ENCODE peak calls at places on chromosomes 3 and 15, in ten cellular contexts. One of them, this sample, is unnamed.

GRCh38 chr3:2879587-2879986 is 230.6 kb downstream of the IL5RA start:
- DNase-seq in nephron progenitor cell: no peak
- DNase-seq in choroid plexus epithelial cell: no peak
- DNase-seq in AG10803: no peak
- DNase-seq in MCF 10A: no peak
- DNase-seq in natural killer cell: no peak
- DNase-seq in astrocyte: no peak
- DNase-seq in Calu3: no peak
- DNase-seq in dorsolateral prefrontal cortex: no peak
- DNase-seq in A549: no peak
- DNase-seq in this sample: no peak

GRCh38 chr3:72379500-72380187 is 468.6 kb downstream of the SHQ1 start:
- DNase-seq in astrocyte: no peak
- DNase-seq in dorsolateral prefrontal cortex: no peak
- DNase-seq in choroid plexus epithelial cell: no peak
- DNase-seq in MCF 10A: peak; percentile 45
- DNase-seq in AG10803: peak; percentile 47
- DNase-seq in natural killer cell: no peak
- DNase-seq in nephron progenitor cell: no peak
- DNase-seq in Calu3: no peak
- DNase-seq in A549: no peak
- DNase-seq in this sample: no peak

GRCh38 chr3:46089237-46090011 is 62.1 kb upstream of the XCR1 start:
- DNase-seq in astrocyte: peak; percentile 82
- DNase-seq in A549: peak; percentile 17
- DNase-seq in AG10803: peak; percentile 92
- DNase-seq in nephron progenitor cell: no peak
- DNase-seq in choroid plexus epithelial cell: peak; percentile 95
- DNase-seq in natural killer cell: no peak
- DNase-seq in dorsolateral prefrontal cortex: peak; percentile 58
- DNase-seq in Calu3: peak; percentile 35
- DNase-seq in MCF 10A: peak; percentile 77
- DNase-seq in this sample: peak; percentile 100

GRCh38 chr15:29652595-29652994 is 169.7 kb downstream of the TJP1 start:
- DNase-seq in MCF 10A: no peak
- DNase-seq in nephron progenitor cell: no peak
- DNase-seq in Calu3: no peak
- DNase-seq in natural killer cell: no peak
- DNase-seq in choroid plexus epithelial cell: no peak
- DNase-seq in dorsolateral prefrontal cortex: no peak
- DNase-seq in AG10803: no peak
- DNase-seq in astrocyte: no peak
- DNase-seq in A549: no peak
- DNase-seq in this sample: no peak

GRCh38 chr3:37673391-37673790 is 188.3 kb upstream of the CTDSPL start:
- DNase-seq in MCF 10A: no peak
- DNase-seq in choroid plexus epithelial cell: no peak
- DNase-seq in astrocyte: no peak
- DNase-seq in dorsolateral prefrontal cortex: no peak
- DNase-seq in nephron progenitor cell: no peak
- DNase-seq in Calu3: no peak
- DNase-seq in natural killer cell: no peak
- DNase-seq in AG10803: no peak
- DNase-seq in A549: no peak
- DNase-seq in this sample: no peak

GRCh38 chr15:84976746-84977345 is 4.8 kb upstream of the PDE8A start:
- DNase-seq in MCF 10A: no peak
- DNase-seq in A549: no peak
- DNase-seq in AG10803: no peak
- DNase-seq in choroid plexus epithelial cell: no peak
- DNase-seq in nephron progenitor cell: no peak
- DNase-seq in natural killer cell: no peak
- DNase-seq in astrocyte: no peak
- DNase-seq in Calu3: no peak
- DNase-seq in dorsolateral prefrontal cortex: no peak
- DNase-seq in this sample: no peak

GRCh38 chr3:24168977-24169376 is 223.9 kb downstream of the NR1D2 start:
- DNase-seq in A549: no peak
- DNase-seq in MCF 10A: no peak
- DNase-seq in choroid plexus epithelial cell: no peak
- DNase-seq in Calu3: no peak
- DNase-seq in natural killer cell: no peak
- DNase-seq in dorsolateral prefrontal cortex: no peak
- DNase-seq in AG10803: no peak
- DNase-seq in astrocyte: no peak
- DNase-seq in nephron progenitor cell: no peak
- DNase-seq in this sample: no peak

GRCh38 chr15:48693474-48693873 is 48.0 kb upstream of the FBN1 start:
- DNase-seq in dorsolateral prefrontal cortex: no peak
- DNase-seq in A549: no peak
- DNase-seq in AG10803: peak; percentile 74
- DNase-seq in MCF 10A: no peak
- DNase-seq in Calu3: no peak
- DNase-seq in astrocyte: peak; percentile 79
- DNase-seq in choroid plexus epithelial cell: peak; percentile 57
- DNase-seq in natural killer cell: no peak
- DNase-seq in nephron progenitor cell: no peak
- DNase-seq in this sample: no peak

GRCh38 chr3:197021231-197021630 is 8.4 kb downstream of the MELTF start:
- DNase-seq in dorsolateral prefrontal cortex: peak; percentile 42
- DNase-seq in AG10803: no peak
- DNase-seq in nephron progenitor cell: no peak
- DNase-seq in A549: no peak
- DNase-seq in natural killer cell: no peak
- DNase-seq in Calu3: no peak
- DNase-seq in choroid plexus epithelial cell: no peak
- DNase-seq in MCF 10A: no peak
- DNase-seq in astrocyte: no peak
- DNase-seq in this sample: no peak

GRCh38 chr15:51629612-51630011 is 7.0 kb upstream of the DMXL2 start:
- DNase-seq in AG10803: peak; percentile 31
- DNase-seq in natural killer cell: no peak
- DNase-seq in MCF 10A: peak; percentile 13
- DNase-seq in nephron progenitor cell: no peak
- DNase-seq in A549: no peak
- DNase-seq in dorsolateral prefrontal cortex: no peak
- DNase-seq in Calu3: no peak
- DNase-seq in astrocyte: no peak
- DNase-seq in choroid plexus epithelial cell: peak; percentile 23
- DNase-seq in this sample: peak; percentile 85

GRCh38 chr15:74978503-74978902 is 16.9 kb upstream of the SCAMP5 start:
- DNase-seq in A549: no peak
- DNase-seq in natural killer cell: no peak
- DNase-seq in astrocyte: no peak
- DNase-seq in dorsolateral prefrontal cortex: peak; percentile 85
- DNase-seq in MCF 10A: no peak
- DNase-seq in AG10803: peak; percentile 33
- DNase-seq in choroid plexus epithelial cell: peak; percentile 47
- DNase-seq in nephron progenitor cell: no peak
- DNase-seq in Calu3: no peak
- DNase-seq in this sample: no peak

GRCh38 chr15:75202251-75203016 is 752 bp downstream of the C15orf39 start:
- DNase-seq in AG10803: peak; percentile 85
- DNase-seq in choroid plexus epithelial cell: peak; percentile 77
- DNase-seq in natural killer cell: peak; percentile 79
- DNase-seq in dorsolateral prefrontal cortex: no peak
- DNase-seq in Calu3: peak; percentile 83
- DNase-seq in A549: peak; percentile 72
- DNase-seq in astrocyte: peak; percentile 47
- DNase-seq in MCF 10A: peak; percentile 73
- DNase-seq in nephron progenitor cell: peak; percentile 68
- DNase-seq in this sample: peak; percentile 85

DNA sequence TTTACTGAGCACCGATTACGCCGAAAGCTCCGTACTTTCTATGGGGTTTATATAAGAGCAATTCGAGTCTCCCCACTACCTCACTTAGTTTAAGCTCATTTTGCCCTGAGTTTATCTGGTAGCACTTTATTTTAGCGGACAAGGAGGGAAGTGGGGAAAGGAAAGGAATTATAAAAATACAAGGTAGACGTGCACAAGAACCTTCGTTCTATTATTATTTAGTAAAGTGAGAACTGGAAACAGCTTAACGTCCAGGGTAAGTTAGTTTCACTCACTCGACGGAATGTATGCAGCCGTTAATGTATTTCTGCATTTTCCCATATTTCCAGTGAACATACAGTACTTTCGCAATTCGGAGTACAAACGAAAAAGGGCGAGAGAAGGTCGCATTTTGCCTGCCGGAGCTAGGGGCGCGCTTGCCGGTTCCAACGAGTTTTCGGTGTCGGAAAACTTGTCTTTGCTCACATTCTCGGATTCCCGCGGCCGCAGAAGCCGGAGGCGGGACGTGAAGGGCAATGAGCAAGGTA is 1.2 kb upstream of the STT3B start:
- DNase-seq in nephron progenitor cell: no peak
- DNase-seq in MCF 10A: no peak
- DNase-seq in Calu3: no peak
- DNase-seq in astrocyte: peak; percentile 6
- DNase-seq in A549: no peak
- DNase-seq in natural killer cell: no peak
- DNase-seq in AG10803: peak; percentile 7
- DNase-seq in choroid plexus epithelial cell: no peak
- DNase-seq in dorsolateral prefrontal cortex: no peak
- DNase-seq in this sample: no peak
- TF ChIP-seq CTCF in nephron progenitor cell: no peak
- TF ChIP-seq CTCF in MCF 10A: peak; percentile 8
- TF ChIP-seq CTCF in Calu3: no peak
- TF ChIP-seq CTCF in astrocyte: no peak
- TF ChIP-seq CTCF in A549: no peak
- TF ChIP-seq CTCF in natural killer cell: no peak
- TF ChIP-seq CTCF in AG10803: peak; percentile 39
- TF ChIP-seq CTCF in choroid plexus epithelial cell: peak; percentile 53
- TF ChIP-seq CTCF in dorsolateral prefrontal cortex: no peak
- TF ChIP-seq CTCF in this sample: peak; percentile 13

DNA sequence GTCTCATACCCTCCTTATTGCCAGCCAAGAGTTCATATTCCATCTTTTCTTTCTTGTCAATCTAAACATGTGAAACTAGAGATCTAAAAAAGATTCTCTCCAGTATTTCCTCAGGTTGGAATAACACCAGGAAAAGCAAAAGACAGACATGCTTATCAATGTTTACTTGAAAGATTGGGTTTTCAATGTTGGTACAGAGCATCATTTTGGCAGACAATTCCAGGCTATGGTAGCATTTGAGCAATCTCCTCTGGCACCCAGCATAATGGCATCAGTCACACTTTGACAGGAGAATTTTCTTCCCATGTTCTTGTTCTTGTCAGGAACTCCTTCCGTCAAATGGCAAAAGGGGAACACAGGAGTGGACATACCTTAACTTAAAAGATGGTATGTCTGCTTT is 61.0 kb upstream of the RARB start:
- DNase-seq in nephron progenitor cell: no peak
- DNase-seq in MCF 10A: no peak
- DNase-seq in natural killer cell: no peak
- DNase-seq in dorsolateral prefrontal cortex: no peak
- DNase-seq in AG10803: no peak
- DNase-seq in Calu3: no peak
- DNase-seq in astrocyte: no peak
- DNase-seq in choroid plexus epithelial cell: no peak
- DNase-seq in A549: no peak
- DNase-seq in this sample: no peak
- TF ChIP-seq CTCF in nephron progenitor cell: no peak
- TF ChIP-seq CTCF in MCF 10A: no peak
- TF ChIP-seq CTCF in natural killer cell: no peak
- TF ChIP-seq CTCF in dorsolateral prefrontal cortex: no peak
- TF ChIP-seq CTCF in AG10803: no peak
- TF ChIP-seq CTCF in Calu3: no peak
- TF ChIP-seq CTCF in astrocyte: no peak
- TF ChIP-seq CTCF in choroid plexus epithelial cell: no peak
- TF ChIP-seq CTCF in A549: no peak
- TF ChIP-seq CTCF in this sample: no peak

DNA sequence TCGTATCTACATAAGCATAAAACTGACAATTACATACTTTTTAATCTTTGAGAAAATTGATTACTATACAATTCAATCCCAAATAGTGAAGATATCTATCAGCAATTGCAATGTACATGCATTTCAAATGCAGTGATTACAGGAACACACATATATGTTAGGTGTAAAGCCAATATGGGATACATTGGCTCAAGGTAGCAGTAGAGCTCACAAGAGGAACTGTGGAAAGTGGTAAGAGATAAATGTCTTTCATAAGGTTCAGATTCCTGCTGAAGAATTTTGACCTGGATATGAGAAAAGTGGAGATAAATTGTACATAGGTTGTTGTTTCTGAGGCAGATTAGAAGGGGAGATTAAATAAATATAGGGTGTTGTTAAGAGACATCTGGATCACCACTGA is 1280.5 kb downstream of the OTOL1 start:
- DNase-seq in choroid plexus epithelial cell: no peak
- DNase-seq in dorsolateral prefrontal cortex: no peak
- DNase-seq in AG10803: no peak
- DNase-seq in MCF 10A: peak; percentile 36
- DNase-seq in nephron progenitor cell: no peak
- DNase-seq in astrocyte: no peak
- DNase-seq in natural killer cell: no peak
- DNase-seq in Calu3: peak; percentile 17
- DNase-seq in A549: peak; percentile 28
- DNase-seq in this sample: no peak
- TF ChIP-seq CTCF in choroid plexus epithelial cell: no peak
- TF ChIP-seq CTCF in dorsolateral prefrontal cortex: no peak
- TF ChIP-seq CTCF in AG10803: no peak
- TF ChIP-seq CTCF in MCF 10A: peak; percentile 40
- TF ChIP-seq CTCF in nephron progenitor cell: no peak
- TF ChIP-seq CTCF in astrocyte: no peak
- TF ChIP-seq CTCF in natural killer cell: no peak
- TF ChIP-seq CTCF in Calu3: peak; percentile 55
- TF ChIP-seq CTCF in A549: peak; percentile 11
- TF ChIP-seq CTCF in this sample: no peak

GRCh38 chr15:41160639-41161315 is 44.7 kb upstream of the INO80 start:
- DNase-seq in MCF 10A: no peak
- DNase-seq in nephron progenitor cell: no peak
- DNase-seq in A549: no peak
- DNase-seq in choroid plexus epithelial cell: peak; percentile 27
- DNase-seq in dorsolateral prefrontal cortex: no peak
- DNase-seq in AG10803: peak; percentile 36
- DNase-seq in natural killer cell: no peak
- DNase-seq in Calu3: no peak
- DNase-seq in astrocyte: peak; percentile 63
- DNase-seq in this sample: no peak

GRCh38 chr15:41161736-41162135 is 45.7 kb upstream of the INO80 start:
- DNase-seq in MCF 10A: no peak
- DNase-seq in dorsolateral prefrontal cortex: no peak
- DNase-seq in AG10803: no peak
- DNase-seq in Calu3: no peak
- DNase-seq in natural killer cell: no peak
- DNase-seq in nephron progenitor cell: no peak
- DNase-seq in astrocyte: peak; percentile 22
- DNase-seq in choroid plexus epithelial cell: no peak
- DNase-seq in A549: no peak
- DNase-seq in this sample: no peak

DNA sequence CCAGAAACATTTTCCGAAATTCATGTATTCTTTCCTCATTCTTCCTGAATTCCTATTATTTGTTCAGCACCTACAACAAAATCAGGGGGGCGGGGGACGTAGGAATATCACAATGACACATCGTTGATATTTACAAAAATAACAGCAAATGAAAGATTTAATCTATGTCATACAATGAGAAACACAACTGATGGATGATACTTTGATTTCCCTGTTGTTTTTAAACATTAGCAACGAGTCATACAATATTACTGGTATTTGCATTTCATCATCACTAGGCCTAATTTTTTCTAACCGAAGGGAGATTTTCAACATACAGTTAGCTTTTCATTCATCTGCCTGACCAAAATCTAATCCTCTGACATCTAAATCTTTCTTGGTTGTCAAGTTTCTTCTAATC is 45.3 kb upstream of the INO80 start:
- DNase-seq in astrocyte: peak; percentile 42
- DNase-seq in Calu3: no peak
- DNase-seq in choroid plexus epithelial cell: peak; percentile 37
- DNase-seq in MCF 10A: no peak
- DNase-seq in AG10803: peak; percentile 21
- DNase-seq in A549: peak; percentile 39
- DNase-seq in nephron progenitor cell: no peak
- DNase-seq in natural killer cell: no peak
- DNase-seq in dorsolateral prefrontal cortex: no peak
- DNase-seq in this sample: no peak
- TF ChIP-seq CTCF in astrocyte: no peak
- TF ChIP-seq CTCF in Calu3: no peak
- TF ChIP-seq CTCF in choroid plexus epithelial cell: no peak
- TF ChIP-seq CTCF in MCF 10A: no peak
- TF ChIP-seq CTCF in AG10803: no peak
- TF ChIP-seq CTCF in A549: no peak
- TF ChIP-seq CTCF in nephron progenitor cell: no peak
- TF ChIP-seq CTCF in natural killer cell: no peak
- TF ChIP-seq CTCF in dorsolateral prefrontal cortex: no peak
- TF ChIP-seq CTCF in this sample: no peak